ENCODE peak calls at places on chromosome 18, in six cellular contexts. B is mesendoderm; F is CD8-positive, alpha-beta T cell; S is uterus; H is colonic mucosa; E is GM23248. P is an unnamed sample. For H3K27me3, the result is how much of the 10 kb centered on the place peaks cover.

GRCh38 chr18:22846088-22846683 is 86.9 kb upstream of the RBBP8 start:
- DNase-seq in B (no peak), F (no peak), S (no peak), H (no peak), E (peak), P (no peak)

GRCh38 chr18:31217455-31217854 is 54.8 kb upstream of the DSC1 start:
- DNase-seq in B (no peak), F (no peak), S (no peak), H (no peak), E (no peak), P (no peak)

GRCh38 chr18:6107794-6108193 is 212.5 kb upstream of the TMEM200C start:
- DNase-seq in B (no peak), F (no peak), S (no peak), H (no peak), E (no peak), P (no peak)

GRCh38 chr18:42807852-42808251 is 307.6 kb downstream of the RIT2 start:
- DNase-seq in B (no peak), F (no peak), S (no peak), H (no peak), E (no peak), P (no peak)

GRCh38 chr18:3792711-3793110 is 342.7 kb downstream of the TGIF1 start:
- DNase-seq in B (no peak), F (no peak), S (no peak), H (no peak), E (no peak), P (no peak)

GRCh38 chr18:79690071-79690470 is 10.5 kb downstream of the CTDP1 start:
- DNase-seq in B (no peak), F (no peak), S (no peak), H (no peak), E (no peak), P (no peak)

GRCh38 chr18:69890558-69890957 is 57.1 kb downstream of the CD226 start:
- DNase-seq in B (no peak), F (no peak), S (no peak), H (no peak), E (no peak), P (no peak)

GRCh38 chr18:74942319-74942910 is 266.5 kb downstream of the PTGR3 start:
- DNase-seq in B (no peak), F (no peak), S (no peak), H (no peak), E (no peak), P (no peak)

GRCh38 chr18:7395566-7395965 is 164.7 kb downstream of the LRRC30 start:
- DNase-seq in B (no peak), F (no peak), S (no peak), H (no peak), E (no peak), P (no peak)

GRCh38 chr18:46271488-46271887 is 167.3 kb downstream of the HAUS1 start:
- DNase-seq in B (no peak), F (no peak), S (no peak), H (no peak), E (no peak), P (no peak)

GRCh38 chr18:21242141-21243040 is at the start of gene GREB1L:
- DNase-seq in B (peak), F (no peak), S (peak), H (peak), E (peak), P (no peak)

GRCh38 chr18:45844938-45845337 is 19.5 kb downstream of the SIGLEC15 start:
- DNase-seq in B (no peak), F (no peak), S (no peak), H (no peak), E (no peak), P (no peak)

GRCh38 chr18:4691836-4692235 is 236.7 kb upstream of the DLGAP1 start:
- DNase-seq in B (no peak), F (no peak), S (no peak), H (no peak), E (no peak), P (no peak)

GRCh38 chr18:7945882-7946281 is 378.8 kb downstream of the PTPRM start:
- DNase-seq in B (no peak), F (no peak), S (no peak), H (no peak), E (peak), P (no peak)

GRCh38 chr18:76451475-76452331 is 43.3 kb downstream of the ZNF516 start:
- DNase-seq in B (no peak), F (no peak), S (no peak), H (no peak), E (peak), P (no peak)

GRCh38 chr18:79496978-79497637 is 101.4 kb downstream of the NFATC1 start:
- DNase-seq in B (no peak), F (no peak), S (peak), H (peak), E (peak), P (no peak)

GRCh38 chr18:13455960-13456471 is 237.5 kb downstream of the LDLRAD4 start:
- DNase-seq in B (no peak), F (no peak), S (no peak), H (no peak), E (no peak), P (no peak)

GRCh38 chr18:77191241-77191751 is 58.4 kb upstream of the GALR1 start:
- DNase-seq in B (no peak), F (no peak), S (no peak), H (no peak), E (peak), P (no peak)

GRCh38 chr18:34509163-34509562 is 200.9 kb upstream of the DTNA start:
- DNase-seq in B (no peak), F (no peak), S (no peak), H (no peak), E (no peak), P (no peak)

GRCh38 chr18:5424903-5425302 is 118.9 kb downstream of the EPB41L3 start:
- DNase-seq in B (peak), F (no peak), S (no peak), H (no peak), E (peak), P (no peak)

GRCh38 chr18:71849407-71849806 is 694.7 kb downstream of the CBLN2 start:
- DNase-seq in B (no peak), F (no peak), S (no peak), H (no peak), E (no peak), P (no peak)

GRCh38 chr18:27713727-27714080 is 463.2 kb downstream of the CDH2 start:
- DNase-seq in B (no peak), F (no peak), S (no peak), H (no peak), E (peak), P (no peak)

GRCh38 chr18:5543036-5543671 is 643 bp downstream of the EPB41L3 start:
- DNase-seq in B (peak), F (no peak), S (no peak), H (no peak), E (peak), P (no peak)

GRCh38 chr18:63882333-63883141 is 5.0 kb upstream of the SERPINB2 start:
- DNase-seq in B (peak), F (no peak), S (no peak), H (no peak), E (peak), P (no peak)

GRCh38 chr18:79678665-79679551 is 695 bp upstream of the CTDP1 start:
- DNase-seq in B (peak), F (peak), S (peak), H (peak), E (peak), P (peak)

GRCh38 chr18:1361931-1362330 is 457.3 kb downstream of the ADCYAP1 start:
- DNase-seq in B (no peak), F (no peak), S (no peak), H (no peak), E (no peak), P (no peak)

GRCh38 chr18:74139888-74140287 is 7.7 kb downstream of the FBXO15 start:
- DNase-seq in B (no peak), F (no peak), S (no peak), H (no peak), E (peak), P (no peak)

GRCh38 chr18:32576296-32576916 is 105.7 kb upstream of the GAREM1 start:
- DNase-seq in B (peak), F (no peak), S (no peak), H (no peak), E (peak), P (no peak)

GRCh38 chr18:58635891-58636290 is 7.0 kb upstream of the ALPK2 start:
- DNase-seq in B (no peak), F (no peak), S (no peak), H (no peak), E (peak), P (no peak)

GRCh38 chr18:67266591-67267237 is 249.8 kb downstream of the DSEL start:
- DNase-seq in B (peak), F (no peak), S (no peak), H (no peak), E (peak), P (no peak)

GRCh38 chr18:73669299-73669698 is 478.3 kb downstream of the FBXO15 start:
- DNase-seq in B (no peak), F (no peak), S (no peak), H (no peak), E (no peak), P (no peak)

GRCh38 chr18:78637442-78638402 is 341.9 kb upstream of the SALL3 start:
- DNase-seq in B (no peak), F (no peak), S (no peak), H (no peak), E (no peak), P (no peak)

GRCh38 chr18:22705328-22705727 is 227.8 kb upstream of the RBBP8 start:
- DNase-seq in B (peak), F (no peak), S (no peak), H (no peak), E (peak), P (no peak)

GRCh38 chr18:62523631-62524442 is 1.0 kb downstream of the ZCCHC2 start:
- DNase-seq in B (peak), F (peak), S (peak), H (peak), E (peak), P (peak)

GRCh38 chr18:48165104-48165866 is 234.8 kb upstream of the SMAD2 start:
- DNase-seq in B (no peak), F (no peak), S (no peak), H (peak), E (no peak), P (no peak)

GRCh38 chr18:48167901-48168300 is 237.4 kb upstream of the SMAD2 start:
- DNase-seq in B (no peak), F (no peak), S (no peak), H (peak), E (no peak), P (no peak)

GRCh38 chr18:48166336-48166875 is 235.9 kb upstream of the SMAD2 start:
- DNase-seq in B (no peak), F (no peak), S (no peak), H (no peak), E (no peak), P (no peak)

GRCh38 chr18:48168861-48169260 is 238.4 kb upstream of the SMAD2 start:
- DNase-seq in B (no peak), F (no peak), S (no peak), H (no peak), E (no peak), P (no peak)

DNA sequence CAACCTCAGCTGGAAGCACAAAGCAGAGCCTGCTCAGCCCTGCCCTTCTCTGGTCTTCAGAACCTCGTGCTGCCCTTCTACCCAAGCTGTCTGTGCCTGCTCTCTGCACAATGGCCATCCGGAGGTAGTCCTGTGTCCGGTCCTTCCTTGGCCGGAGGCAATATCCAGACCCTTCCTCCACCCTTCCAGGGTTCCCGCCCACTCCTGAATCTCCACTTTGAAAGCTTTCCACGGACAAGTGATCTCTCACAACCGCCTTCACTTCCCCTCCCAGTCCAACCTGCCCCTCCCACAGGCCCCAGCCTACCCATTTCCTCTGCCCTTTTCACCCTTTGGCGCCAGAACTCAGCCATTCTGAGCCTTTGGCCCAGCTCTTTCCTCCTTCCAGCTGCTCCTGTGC is 236.5 kb upstream of the SMAD2 start:
- DNase-seq in B (no peak), F (no peak), S (peak), H (peak), E (no peak), P (no peak)
- H3K27ac ChIP-seq in B (no peak), F (no peak), S (no peak), H (peak), E (no peak), P (no peak)

GRCh38 chr18:48408111-48408726 is 964 bp downstream of the ZBTB7C start:
- DNase-seq in B (peak), F (no peak), S (no peak), H (peak), E (no peak), P (no peak)

GRCh38 chr18:48408727-48409590 is at the start of gene ZBTB7C:
- DNase-seq in B (peak), F (no peak), S (no peak), H (peak), E (peak), P (no peak)

GRCh38 chr18:48405971-48406370 is 3.2 kb downstream of the ZBTB7C start:
- DNase-seq in B (no peak), F (no peak), S (no peak), H (no peak), E (no peak), P (no peak)

GRCh38 chr18:48405108-48405507 is 4.1 kb downstream of the ZBTB7C start:
- DNase-seq in B (peak), F (no peak), S (no peak), H (no peak), E (peak), P (no peak)

GRCh38 chr18:48407358-48407757 is 1.8 kb downstream of the ZBTB7C start:
- DNase-seq in B (peak), F (no peak), S (no peak), H (no peak), E (no peak), P (no peak)
- H3K27me3 ChIP-seq in B (under half), F (under half), S (under half), H (under half), E (under half), P (half or more)

GRCh38 chr18:36379426-36379984 is 82.0 kb downstream of the FHOD3 start:
- DNase-seq in B (peak), F (no peak), S (no peak), H (no peak), E (no peak), P (no peak)

GRCh38 chr18:36382151-36382550 is 84.6 kb downstream of the FHOD3 start:
- DNase-seq in B (no peak), F (no peak), S (no peak), H (no peak), E (no peak), P (no peak)

GRCh38 chr18:36382854-36383253 is 85.3 kb downstream of the FHOD3 start:
- DNase-seq in B (no peak), F (no peak), S (no peak), H (no peak), E (no peak), P (no peak)

GRCh38 chr18:36380173-36380827 is 82.8 kb downstream of the FHOD3 start:
- DNase-seq in B (no peak), F (no peak), S (no peak), H (no peak), E (no peak), P (no peak)

GRCh38 chr18:36381075-36381474 is 83.6 kb downstream of the FHOD3 start:
- DNase-seq in B (no peak), F (no peak), S (no peak), H (no peak), E (no peak), P (no peak)
- H3K27ac ChIP-seq in B (no peak), F (no peak), S (no peak), H (no peak), E (no peak), P (no peak)

GRCh38 chr18:61340148-61340547 is 6.9 kb downstream of the CDH20 start:
- DNase-seq in B (no peak), F (no peak), S (no peak), H (no peak), E (no peak), P (no peak)

GRCh38 chr18:61334951-61335736 is 1.9 kb downstream of the CDH20 start:
- DNase-seq in B (no peak), F (no peak), S (no peak), H (no peak), E (peak), P (no peak)

GRCh38 chr18:61335737-61336555 is 2.7 kb downstream of the CDH20 start:
- DNase-seq in B (peak), F (no peak), S (no peak), H (no peak), E (peak), P (no peak)

GRCh38 chr18:61336766-61337165 is 3.5 kb downstream of the CDH20 start:
- DNase-seq in B (no peak), F (no peak), S (no peak), H (no peak), E (no peak), P (no peak)

GRCh38 chr18:61337527-61337926 is 4.3 kb downstream of the CDH20 start:
- DNase-seq in B (no peak), F (no peak), S (no peak), H (no peak), E (no peak), P (no peak)
- H3K27me3 ChIP-seq in B (under half), F (under half), S (under half), H (under half), E (under half), P (under half)

GRCh38 chr18:28767781-28768211 is 590.9 kb upstream of the CDH2 start:
- DNase-seq in B (no peak), F (no peak), S (no peak), H (no peak), E (peak), P (no peak)
- H3K27ac ChIP-seq in B (no peak), F (no peak), S (no peak), H (no peak), E (peak), P (no peak)

GRCh38 chr18:50196261-50196660 is 1.3 kb upstream of the MYO5B start:
- DNase-seq in B (no peak), F (no peak), S (no peak), H (no peak), E (no peak), P (no peak)
- H3K27me3 ChIP-seq in B (under half), F (under half), S (under half), H (under half), E (half or more), P (half or more)

DNA sequence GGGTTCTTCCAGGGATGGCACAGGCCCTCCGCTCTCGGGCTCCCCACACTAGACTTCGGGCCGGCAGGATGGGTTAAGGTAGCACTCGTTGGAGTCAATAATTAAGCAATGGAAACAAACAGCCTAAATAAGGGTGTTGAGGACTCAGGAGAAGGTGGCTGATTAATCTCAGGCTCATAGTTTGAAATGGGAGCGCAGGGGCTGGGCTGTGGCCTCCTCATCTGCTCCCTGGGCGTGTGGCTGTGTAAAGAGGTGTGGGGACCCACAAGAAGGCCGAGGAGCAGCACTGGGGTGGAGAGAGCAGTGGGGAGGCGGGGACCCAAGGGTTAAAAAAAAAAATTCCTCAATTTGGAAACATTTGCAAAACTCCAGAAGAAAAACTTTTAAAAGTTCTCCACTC is 1.3 kb upstream of the TUBB6 start:
- DNase-seq in B (no peak), F (no peak), S (no peak), H (no peak), E (peak), P (no peak)
- H3K27ac ChIP-seq in B (no peak), F (no peak), S (peak), H (peak), E (peak), P (no peak)

P was measured in CD4-positive, alpha-beta T cell.